ENCODE peak calls at places on chromosomes 6 and 20, in six cellular contexts. Y, P, G, C, R and N are unnamed samples.

GRCh38 chr6:84847349-84848160 is 83.2 kb upstream of the TBX18 start:
- DNase-seq in Y (no peak), P (no peak), G (no peak), C (peak), R (no peak), N (no peak)

GRCh38 chr6:160177220-160177619 is 55.6 kb downstream of the SLC22A1 start:
- DNase-seq in Y (no peak), P (no peak), G (no peak), C (no peak), R (no peak), N (no peak)

GRCh38 chr20:6767536-6768227 is at the start of gene BMP2:
- DNase-seq in Y (peak), P (no peak), G (no peak), C (peak), R (no peak), N (no peak)

GRCh38 chr6:89597988-89598387 is 40.6 kb downstream of the LYRM2 start:
- DNase-seq in Y (no peak), P (no peak), G (no peak), C (peak), R (no peak), N (no peak)

GRCh38 chr20:35953411-35954199 is 697 bp downstream of the SCAND1 start:
- DNase-seq in Y (no peak), P (peak), G (no peak), C (peak), R (peak), N (peak)

GRCh38 chr6:25645916-25646315 is 6.1 kb upstream of the SCGN start:
- DNase-seq in Y (no peak), P (no peak), G (no peak), C (no peak), R (no peak), N (no peak)

GRCh38 chr6:56954389-56955170 is at the start of gene BEND6:
- DNase-seq in Y (peak), P (peak), G (no peak), C (peak), R (peak), N (peak)

GRCh38 chr6:35206346-35206745 is 7.4 kb upstream of the SCUBE3 start:
- DNase-seq in Y (no peak), P (no peak), G (no peak), C (peak), R (no peak), N (no peak)

GRCh38 chr6:50842861-50843384 is 24.3 kb downstream of the TFAP2B start:
- DNase-seq in Y (no peak), P (no peak), G (no peak), C (no peak), R (no peak), N (no peak)

GRCh38 chr6:170347975-170348374 is 41.4 kb downstream of the FAM120B start:
- DNase-seq in Y (no peak), P (no peak), G (no peak), C (no peak), R (no peak), N (no peak)

GRCh38 chr20:45100563-45101245 is at the start of gene KCNS1:
- DNase-seq in Y (peak), P (no peak), G (no peak), C (no peak), R (no peak), N (no peak)

GRCh38 chr20:17525650-17526049 is 5.5 kb downstream of the BFSP1 start:
- DNase-seq in Y (no peak), P (no peak), G (peak), C (peak), R (no peak), N (no peak)

GRCh38 chr6:125363010-125363359 is 61.2 kb upstream of the HDDC2 start:
- DNase-seq in Y (no peak), P (no peak), G (no peak), C (peak), R (no peak), N (no peak)

GRCh38 chr6:35139924-35140524 is 1.1 kb downstream of the TCP11 start:
- DNase-seq in Y (peak), P (peak), G (peak), C (peak), R (peak), N (peak)

GRCh38 chr6:161373905-161374451 is 100.1 kb upstream of the AGPAT4 start:
- DNase-seq in Y (peak), P (peak), G (peak), C (peak), R (peak), N (peak)

GRCh38 chr6:149233056-149233715 is 84.3 kb upstream of the TAB2 start:
- DNase-seq in Y (no peak), P (peak), G (no peak), C (peak), R (peak), N (peak)

GRCh38 chr6:52253494-52253893 is 9.2 kb upstream of the IL17F start:
- DNase-seq in Y (no peak), P (no peak), G (no peak), C (no peak), R (no peak), N (no peak)

GRCh38 chr20:45258669-45259068 is 4.3 kb upstream of the SLPI start:
- DNase-seq in Y (no peak), P (no peak), G (no peak), C (no peak), R (no peak), N (no peak)

GRCh38 chr6:168671863-168672546 is 231.0 kb downstream of the SMOC2 start:
- DNase-seq in Y (no peak), P (no peak), G (no peak), C (no peak), R (no peak), N (no peak)

GRCh38 chr6:80227545-80227944 is 121.1 kb downstream of the BCKDHB start:
- DNase-seq in Y (no peak), P (no peak), G (no peak), C (no peak), R (no peak), N (no peak)

GRCh38 chr6:118752803-118753202 is 101.4 kb upstream of the CEP85L start:
- DNase-seq in Y (no peak), P (no peak), G (no peak), C (no peak), R (no peak), N (no peak)

GRCh38 chr20:2507875-2508630 is 662 bp downstream of the ZNF343 start:
- DNase-seq in Y (peak), P (no peak), G (no peak), C (peak), R (no peak), N (no peak)

GRCh38 chr6:15266423-15266996 is 20.6 kb downstream of the JARID2 start:
- DNase-seq in Y (no peak), P (no peak), G (no peak), C (peak), R (no peak), N (no peak)

GRCh38 chr6:164346631-164347030 is 932.1 kb downstream of the QKI start:
- DNase-seq in Y (no peak), P (no peak), G (no peak), C (no peak), R (no peak), N (no peak)

GRCh38 chr6:71332012-71332411 is 43.4 kb downstream of the OGFRL1 start:
- DNase-seq in Y (no peak), P (no peak), G (no peak), C (peak), R (no peak), N (no peak)

GRCh38 chr6:43014434-43014909 is 423 bp downstream of the KLHDC3 start:
- DNase-seq in Y (no peak), P (no peak), G (no peak), C (peak), R (no peak), N (no peak)

GRCh38 chr20:31700747-31701146 is 21.9 kb downstream of the BCL2L1 start:
- DNase-seq in Y (peak), P (no peak), G (no peak), C (no peak), R (no peak), N (no peak)

GRCh38 chr6:15396808-15397207 is 150.9 kb downstream of the JARID2 start:
- DNase-seq in Y (no peak), P (no peak), G (no peak), C (no peak), R (no peak), N (no peak)

GRCh38 chr20:50305636-50306477 is 115.2 kb downstream of the CEBPB start:
- DNase-seq in Y (peak), P (no peak), G (no peak), C (peak), R (no peak), N (no peak)

GRCh38 chr6:107059606-107060005 is 31.6 kb downstream of the MTRES1 start:
- DNase-seq in Y (no peak), P (no peak), G (no peak), C (no peak), R (no peak), N (no peak)

GRCh38 chr6:1614767-1615650 is 5.3 kb downstream of the FOXC1 start:
- DNase-seq in Y (no peak), P (no peak), G (no peak), C (no peak), R (no peak), N (no peak)

GRCh38 chr6:43939281-43940070 is 169.5 kb downstream of the VEGFA start:
- DNase-seq in Y (no peak), P (no peak), G (no peak), C (no peak), R (no peak), N (no peak)

GRCh38 chr6:52454556-52454955 is 34.4 kb downstream of the EFHC1 start:
- DNase-seq in Y (no peak), P (no peak), G (no peak), C (peak), R (no peak), N (no peak)